ENCODE peak calls at places on chromosomes 7 and 10, in nine cellular contexts. F, D, G, Y, R, Z, H, B and U are unnamed samples. For H3K9me3, the result is how much of the 10 kb centered on the place peaks cover.

GRCh38 chr7:66528652-66529051 is 100.0 kb upstream of the KCTD7 start:
- DNase-seq in F (no peak), D (no peak), G (no peak), Y (no peak), R (no peak), Z (no peak), H (no peak), B (no peak), U (no peak)

GRCh38 chr7:27159278-27160146 is 3.0 kb upstream of the HOXA7 start:
- DNase-seq in F (no peak), D (no peak), G (no peak), Y (peak), R (no peak), Z (peak), H (no peak), B (no peak), U (no peak)

GRCh38 chr7:36637417-36637816 is 86.9 kb downstream of the AOAH start:
- DNase-seq in F (no peak), D (no peak), G (no peak), Y (no peak), R (no peak), Z (no peak), H (no peak), B (no peak), U (no peak)

GRCh38 chr7:72706521-72706920 is 121.5 kb downstream of the TYW1B start:
- DNase-seq in F (no peak), D (no peak), G (no peak), Y (no peak), R (no peak), Z (no peak), H (no peak), B (no peak), U (no peak)

GRCh38 chr10:68955414-68955785 is 570 bp upstream of the DDX21 start:
- DNase-seq in F (no peak), D (no peak), G (no peak), Y (no peak), R (no peak), Z (no peak), H (no peak), B (no peak), U (no peak)

GRCh38 chr10:78326372-78326771 is 292.7 kb downstream of the RPS24 start:
- DNase-seq in F (no peak), D (no peak), G (no peak), Y (no peak), R (no peak), Z (no peak), H (no peak), B (no peak), U (no peak)

GRCh38 chr7:143331179-143331825 is 15.4 kb downstream of the CLCN1 start:
- DNase-seq in F (no peak), D (no peak), G (no peak), Y (no peak), R (no peak), Z (no peak), H (no peak), B (peak), U (no peak)

GRCh38 chr10:129697463-129698247 is 230.6 kb downstream of the MGMT start:
- DNase-seq in F (no peak), D (no peak), G (no peak), Y (no peak), R (no peak), Z (no peak), H (no peak), B (no peak), U (no peak)

GRCh38 chr7:30202671-30203070 is 67.9 kb downstream of the MTURN start:
- DNase-seq in F (no peak), D (no peak), G (no peak), Y (no peak), R (no peak), Z (no peak), H (no peak), B (no peak), U (no peak)

GRCh38 chr10:15531927-15532722 is 161.0 kb upstream of the FAM171A1 start:
- DNase-seq in F (no peak), D (no peak), G (no peak), Y (no peak), R (no peak), Z (no peak), H (no peak), B (no peak), U (no peak)

GRCh38 chr7:83415840-83416239 is 233.1 kb downstream of the SEMA3E start:
- DNase-seq in F (peak), D (no peak), G (no peak), Y (no peak), R (no peak), Z (no peak), H (no peak), B (no peak), U (no peak)

GRCh38 chr10:125661942-125662515 is 20.9 kb downstream of the TEX36 start:
- DNase-seq in F (no peak), D (no peak), G (peak), Y (no peak), R (no peak), Z (no peak), H (no peak), B (no peak), U (no peak)

GRCh38 chr10:94098916-94099315 is 105.2 kb downstream of the PLCE1 start:
- DNase-seq in F (no peak), D (no peak), G (no peak), Y (no peak), R (no peak), Z (no peak), H (no peak), B (no peak), U (no peak)

GRCh38 chr10:124354411-124355382 is 64.0 kb downstream of the OAT start:
- DNase-seq in F (peak), D (peak), G (peak), Y (peak), R (no peak), Z (no peak), H (no peak), B (peak), U (peak)

GRCh38 chr7:157138424-157139141 is at the start of gene UBE3C:
- DNase-seq in F (peak), D (peak), G (peak), Y (peak), R (peak), Z (peak), H (peak), B (peak), U (peak)

GRCh38 chr10:112213836-112214235 is 30.3 kb upstream of the GPAM start:
- DNase-seq in F (no peak), D (no peak), G (no peak), Y (no peak), R (no peak), Z (no peak), H (no peak), B (no peak), U (no peak)

GRCh38 chr7:100191775-100192174 is 14.1 kb downstream of the STAG3 start:
- DNase-seq in F (no peak), D (no peak), G (no peak), Y (no peak), R (no peak), Z (no peak), H (no peak), B (no peak), U (no peak)

GRCh38 chr7:71770269-71770907 is 638.4 kb downstream of the GALNT17 start:
- DNase-seq in F (no peak), D (no peak), G (no peak), Y (no peak), R (no peak), Z (peak), H (no peak), B (no peak), U (no peak)

GRCh38 chr10:16910795-16911164 is 93.6 kb upstream of the RSU1 start:
- DNase-seq in F (no peak), D (no peak), G (no peak), Y (no peak), R (no peak), Z (no peak), H (no peak), B (no peak), U (no peak)

GRCh38 chr10:97023401-97024180 is 162.2 kb downstream of the SLIT1 start:
- DNase-seq in F (no peak), D (no peak), G (no peak), Y (peak), R (no peak), Z (no peak), H (no peak), B (no peak), U (no peak)

GRCh38 chr7:73359306-73359705 is 31.3 kb downstream of the FKBP6 start:
- DNase-seq in F (no peak), D (no peak), G (no peak), Y (no peak), R (no peak), Z (no peak), H (no peak), B (no peak), U (no peak)

GRCh38 chr7:119465798-119466305 is 807.1 kb upstream of the KCND2 start:
- DNase-seq in F (no peak), D (no peak), G (no peak), Y (no peak), R (no peak), Z (no peak), H (no peak), B (no peak), U (no peak)

GRCh38 chr7:2120251-2120660 is 112.5 kb downstream of the MAD1L1 start:
- DNase-seq in F (no peak), D (no peak), G (no peak), Y (no peak), R (no peak), Z (no peak), H (no peak), B (no peak), U (no peak)

GRCh38 chr7:73528204-73528603 is 6.1 kb upstream of the BAZ1B start:
- DNase-seq in F (no peak), D (no peak), G (no peak), Y (no peak), R (no peak), Z (no peak), H (no peak), B (no peak), U (no peak)

GRCh38 chr7:122217125-122217524 is 73.1 kb upstream of the AASS start:
- DNase-seq in F (no peak), D (no peak), G (no peak), Y (no peak), R (no peak), Z (no peak), H (no peak), B (no peak), U (no peak)

GRCh38 chr7:16759840-16760239 is 6.3 kb downstream of the TSPAN13 start:
- DNase-seq in F (no peak), D (no peak), G (no peak), Y (no peak), R (no peak), Z (no peak), H (no peak), B (no peak), U (no peak)

GRCh38 chr10:2791774-2792443 is 275.4 kb upstream of the PFKP start:
- DNase-seq in F (no peak), D (no peak), G (no peak), Y (no peak), R (no peak), Z (no peak), H (peak), B (no peak), U (no peak)

GRCh38 chr10:2866569-2866968 is 200.8 kb upstream of the PFKP start:
- DNase-seq in F (no peak), D (no peak), G (no peak), Y (no peak), R (no peak), Z (no peak), H (no peak), B (no peak), U (no peak)

GRCh38 chr7:47239927-47240570 is 341.9 kb downstream of the TNS3 start:
- DNase-seq in F (no peak), D (no peak), G (peak), Y (no peak), R (no peak), Z (no peak), H (no peak), B (no peak), U (no peak)

GRCh38 chr10:118573512-118573911 is 21.9 kb downstream of the PRLHR start:
- DNase-seq in F (no peak), D (no peak), G (no peak), Y (no peak), R (no peak), Z (no peak), H (no peak), B (no peak), U (no peak)

GRCh38 chr10:121084675-121085070 is 233.5 kb downstream of the WDR11 start:
- DNase-seq in F (no peak), D (no peak), G (no peak), Y (no peak), R (no peak), Z (no peak), H (no peak), B (no peak), U (no peak)

GRCh38 chr10:122474145-122474739 is 12.9 kb downstream of the HTRA1 start:
- DNase-seq in F (no peak), D (no peak), G (peak), Y (peak), R (no peak), Z (no peak), H (no peak), B (no peak), U (no peak)

GRCh38 chr10:48470115-48470892 is 134.6 kb downstream of the ARHGAP22 start:
- DNase-seq in F (no peak), D (no peak), G (no peak), Y (peak), R (no peak), Z (peak), H (no peak), B (no peak), U (no peak)

DNA sequence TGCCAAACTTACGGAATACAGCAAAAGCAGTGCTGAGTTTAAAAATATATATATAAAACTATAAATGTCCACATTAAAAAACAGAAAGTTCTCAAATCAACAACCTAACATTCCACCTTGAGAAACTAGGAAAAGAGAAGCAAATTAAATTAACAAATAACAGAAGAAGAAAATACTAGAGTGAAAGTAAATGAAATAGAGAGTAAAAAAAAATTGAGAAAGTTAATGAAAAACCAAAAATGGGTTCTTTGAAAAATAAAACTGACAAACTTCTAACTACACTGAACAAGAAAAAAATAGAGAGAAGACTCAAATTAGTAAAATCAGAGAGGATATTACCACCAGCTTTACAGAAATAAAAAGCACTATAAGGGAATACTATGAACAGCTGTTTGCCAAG is 22.1 kb downstream of the RASGEF1A start:
- DNase-seq in F (no peak), D (no peak), G (no peak), Y (no peak), R (no peak), Z (no peak), H (no peak), B (no peak), U (no peak)
- H3K9me3 ChIP-seq in F (under half), D (under half), G (under half), Y (under half), R (under half), Z (under half), H (under half), B (under half), U (under half)

DNA sequence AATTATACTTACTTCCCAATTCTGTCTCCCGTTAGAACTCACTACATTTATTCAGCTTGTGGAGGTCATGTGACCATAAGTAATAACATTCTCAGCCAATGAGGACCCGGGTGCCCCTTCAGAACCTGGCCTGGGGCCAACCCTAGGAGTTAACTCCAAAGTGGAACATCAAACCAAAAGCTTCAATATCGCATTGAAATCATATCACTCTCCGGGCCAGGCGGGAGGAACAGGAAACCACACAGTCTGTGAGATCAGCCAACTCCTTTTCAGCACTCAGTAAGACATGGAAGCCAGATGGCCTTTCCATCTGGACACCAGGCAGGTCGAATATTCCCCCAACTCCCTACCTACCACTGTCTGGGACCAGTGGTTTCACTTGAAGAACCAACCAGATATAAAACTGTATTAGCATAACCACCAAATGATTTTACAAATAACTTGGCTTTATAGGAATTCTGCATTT is 5.5 kb downstream of the CREB3L2 start:
- DNase-seq in F (no peak), D (peak), G (no peak), Y (peak), R (no peak), Z (no peak), H (no peak), B (no peak), U (peak)
- H3K27ac ChIP-seq in F (no peak), D (peak), G (peak), Y (peak), R (peak), Z (no peak), H (peak), B (no peak), U (peak)

DNA sequence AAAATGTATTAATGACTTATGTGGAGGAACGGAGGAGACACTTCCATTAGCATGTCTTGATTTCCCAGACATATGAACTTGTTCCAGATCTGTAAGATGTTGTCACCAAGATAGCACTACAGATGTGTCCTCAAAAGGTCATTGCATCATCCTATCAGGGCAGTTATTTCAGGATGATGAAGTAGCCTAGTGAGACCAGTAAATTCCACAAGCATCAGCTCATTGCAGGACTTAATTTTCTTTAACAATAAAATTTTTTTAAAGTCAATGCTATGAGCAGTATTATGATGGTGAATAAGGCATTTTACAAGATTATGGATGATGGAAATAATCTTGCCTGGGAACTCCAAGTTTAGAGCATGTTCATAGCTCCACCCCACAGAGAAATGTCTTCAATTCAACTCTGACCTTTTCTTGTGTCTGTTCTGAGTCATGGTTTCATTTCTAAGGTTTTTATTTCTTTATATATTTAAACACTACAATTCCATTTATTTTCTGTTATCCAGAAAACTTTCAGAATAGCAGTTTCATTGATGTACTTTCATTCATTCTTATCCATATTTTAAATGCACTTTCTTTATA is 1203.3 kb upstream of the CELF2 start:
- DNase-seq in F (no peak), D (no peak), G (no peak), Y (no peak), R (no peak), Z (no peak), H (no peak), B (no peak), U (no peak)
- H3K9me3 ChIP-seq in F (under half), D (under half), G (under half), Y (under half), R (under half), Z (under half), H (under half), B (under half), U (under half)

GRCh38 chr7:145644426-145645154 is 472.0 kb upstream of the CNTNAP2 start:
- DNase-seq in F (no peak), D (no peak), G (no peak), Y (no peak), R (no peak), Z (no peak), H (no peak), B (no peak), U (no peak)

DNA sequence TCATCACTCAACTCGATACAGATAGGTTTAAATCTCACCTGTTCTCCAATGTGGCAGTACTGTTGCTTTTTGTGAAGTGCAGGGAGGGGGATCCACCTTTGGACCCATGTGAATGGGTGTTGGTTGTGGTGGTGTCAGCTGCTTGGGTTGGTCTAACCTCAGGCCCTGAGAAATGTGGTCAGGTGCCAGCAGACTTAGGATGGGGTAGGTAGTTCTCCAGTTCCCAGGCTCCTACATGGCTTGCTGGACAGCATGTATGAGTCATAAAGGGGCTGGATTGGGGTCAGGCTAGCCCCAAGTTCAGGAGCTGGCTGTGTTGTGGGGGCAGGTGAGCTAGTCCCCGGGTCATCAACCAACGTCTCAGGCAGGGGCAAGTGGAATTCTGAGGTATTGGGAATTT is 472.6 kb upstream of the CNTNAP2 start:
- DNase-seq in F (no peak), D (no peak), G (no peak), Y (no peak), R (no peak), Z (no peak), H (no peak), B (no peak), U (no peak)
- H3K27ac ChIP-seq in F (no peak), D (no peak), G (no peak), Y (no peak), R (no peak), Z (no peak), H (no peak), B (no peak), U (no peak)

GRCh38 chr7:106344861-106345260 is 60.1 kb upstream of the NAMPT start:
- DNase-seq in F (no peak), D (no peak), G (no peak), Y (no peak), R (no peak), Z (no peak), H (no peak), B (no peak), U (no peak)
- H3K9me3 ChIP-seq in F (under half), D (under half), G (under half), Y (under half), R (under half), Z (under half), H (under half), B (under half), U (under half)